ENCODE peak calls at places on chromosomes 3 and 15, in five cellular contexts. One of them, this sample, is unnamed.

GRCh38 chr3:123123716-123124616 is 57.1 kb downstream of the PDIA5 start:
- DNase-seq in Right ventricle myocardium inferior: no peak
- DNase-seq in activated T-cell treated with anti-CD3 and anti-CD28 coated beads for 48 hours: no peak
- DNase-seq in cardiac muscle cell: no peak
- DNase-seq in myocyte: peak
- DNase-seq in this sample: no peak

GRCh38 chr3:133574260-133574881 is 885 bp downstream of the CDV3 start:
- DNase-seq in Right ventricle myocardium inferior: peak
- DNase-seq in activated T-cell treated with anti-CD3 and anti-CD28 coated beads for 48 hours: peak
- DNase-seq in cardiac muscle cell: peak
- DNase-seq in myocyte: peak
- DNase-seq in this sample: no peak

GRCh38 chr3:29454326-29454725 is 173.5 kb downstream of the RBMS3 start:
- DNase-seq in Right ventricle myocardium inferior: no peak
- DNase-seq in activated T-cell treated with anti-CD3 and anti-CD28 coated beads for 48 hours: no peak
- DNase-seq in cardiac muscle cell: no peak
- DNase-seq in myocyte: no peak
- DNase-seq in this sample: no peak

GRCh38 chr3:139629033-139629432 is 48.7 kb downstream of the NMNAT3 start:
- DNase-seq in Right ventricle myocardium inferior: no peak
- DNase-seq in activated T-cell treated with anti-CD3 and anti-CD28 coated beads for 48 hours: peak
- DNase-seq in cardiac muscle cell: no peak
- DNase-seq in myocyte: no peak
- DNase-seq in this sample: no peak

GRCh38 chr3:149969110-149969944 is 1.4 kb downstream of the PFN2 start:
- DNase-seq in Right ventricle myocardium inferior: no peak
- DNase-seq in activated T-cell treated with anti-CD3 and anti-CD28 coated beads for 48 hours: no peak
- DNase-seq in cardiac muscle cell: peak
- DNase-seq in myocyte: peak
- DNase-seq in this sample: no peak

GRCh38 chr3:103134023-103134724 is 699.4 kb downstream of the ZPLD1 start:
- DNase-seq in Right ventricle myocardium inferior: no peak
- DNase-seq in activated T-cell treated with anti-CD3 and anti-CD28 coated beads for 48 hours: no peak
- DNase-seq in cardiac muscle cell: no peak
- DNase-seq in myocyte: no peak
- DNase-seq in this sample: no peak

GRCh38 chr3:186772886-186773417 is 10.4 kb upstream of the EIF4A2 start:
- DNase-seq in Right ventricle myocardium inferior: peak
- DNase-seq in activated T-cell treated with anti-CD3 and anti-CD28 coated beads for 48 hours: peak
- DNase-seq in cardiac muscle cell: no peak
- DNase-seq in myocyte: peak
- DNase-seq in this sample: no peak

GRCh38 chr3:23966308-23966707 is 21.2 kb downstream of the NR1D2 start:
- DNase-seq in Right ventricle myocardium inferior: no peak
- DNase-seq in activated T-cell treated with anti-CD3 and anti-CD28 coated beads for 48 hours: no peak
- DNase-seq in cardiac muscle cell: peak
- DNase-seq in myocyte: no peak
- DNase-seq in this sample: no peak

GRCh38 chr15:101613130-101614000 is 38.8 kb downstream of the TM2D3 start:
- DNase-seq in Right ventricle myocardium inferior: peak
- DNase-seq in activated T-cell treated with anti-CD3 and anti-CD28 coated beads for 48 hours: no peak
- DNase-seq in cardiac muscle cell: peak
- DNase-seq in myocyte: peak
- DNase-seq in this sample: no peak

GRCh38 chr3:63613561-63613960 is 38.9 kb upstream of the SNTN start:
- DNase-seq in Right ventricle myocardium inferior: no peak
- DNase-seq in activated T-cell treated with anti-CD3 and anti-CD28 coated beads for 48 hours: no peak
- DNase-seq in cardiac muscle cell: no peak
- DNase-seq in myocyte: no peak
- DNase-seq in this sample: no peak

GRCh38 chr3:60609446-60609845 is 641.8 kb downstream of the FHIT start:
- DNase-seq in Right ventricle myocardium inferior: no peak
- DNase-seq in activated T-cell treated with anti-CD3 and anti-CD28 coated beads for 48 hours: no peak
- DNase-seq in cardiac muscle cell: no peak
- DNase-seq in myocyte: no peak
- DNase-seq in this sample: no peak

GRCh38 chr3:16427309-16427965 is 86.1 kb downstream of the RFTN1 start:
- DNase-seq in Right ventricle myocardium inferior: no peak
- DNase-seq in activated T-cell treated with anti-CD3 and anti-CD28 coated beads for 48 hours: no peak
- DNase-seq in cardiac muscle cell: peak
- DNase-seq in myocyte: peak
- DNase-seq in this sample: peak

GRCh38 chr15:96421211-96421610 is 90.7 kb downstream of the NR2F2 start:
- DNase-seq in Right ventricle myocardium inferior: no peak
- DNase-seq in activated T-cell treated with anti-CD3 and anti-CD28 coated beads for 48 hours: no peak
- DNase-seq in cardiac muscle cell: no peak
- DNase-seq in myocyte: no peak
- DNase-seq in this sample: no peak

GRCh38 chr15:98999233-98999632 is 8.4 kb downstream of the PGPEP1L start:
- DNase-seq in Right ventricle myocardium inferior: no peak
- DNase-seq in activated T-cell treated with anti-CD3 and anti-CD28 coated beads for 48 hours: no peak
- DNase-seq in cardiac muscle cell: no peak
- DNase-seq in myocyte: no peak
- DNase-seq in this sample: no peak

GRCh38 chr3:79497447-79498111 is 270.2 kb downstream of the ROBO1 start:
- DNase-seq in Right ventricle myocardium inferior: no peak
- DNase-seq in activated T-cell treated with anti-CD3 and anti-CD28 coated beads for 48 hours: no peak
- DNase-seq in cardiac muscle cell: peak
- DNase-seq in myocyte: peak
- DNase-seq in this sample: no peak

GRCh38 chr3:14505001-14505802 is 34.9 kb downstream of the GRIP2 start:
- DNase-seq in Right ventricle myocardium inferior: no peak
- DNase-seq in activated T-cell treated with anti-CD3 and anti-CD28 coated beads for 48 hours: no peak
- DNase-seq in cardiac muscle cell: no peak
- DNase-seq in myocyte: no peak
- DNase-seq in this sample: no peak

GRCh38 chr15:71538181-71538580 is 272.2 kb upstream of the NR2E3 start:
- DNase-seq in Right ventricle myocardium inferior: no peak
- DNase-seq in activated T-cell treated with anti-CD3 and anti-CD28 coated beads for 48 hours: no peak
- DNase-seq in cardiac muscle cell: no peak
- DNase-seq in myocyte: no peak
- DNase-seq in this sample: no peak

GRCh38 chr3:59660376-59660775 is 610.6 kb upstream of the CFAP20DC start:
- DNase-seq in Right ventricle myocardium inferior: no peak
- DNase-seq in activated T-cell treated with anti-CD3 and anti-CD28 coated beads for 48 hours: no peak
- DNase-seq in cardiac muscle cell: no peak
- DNase-seq in myocyte: no peak
- DNase-seq in this sample: no peak

GRCh38 chr3:118262800-118263402 is 771.7 kb downstream of the IGSF11 start:
- DNase-seq in Right ventricle myocardium inferior: no peak
- DNase-seq in activated T-cell treated with anti-CD3 and anti-CD28 coated beads for 48 hours: no peak
- DNase-seq in cardiac muscle cell: no peak
- DNase-seq in myocyte: no peak
- DNase-seq in this sample: no peak

GRCh38 chr3:8001307-8001706 is 500.3 kb upstream of the LMCD1 start:
- DNase-seq in Right ventricle myocardium inferior: no peak
- DNase-seq in activated T-cell treated with anti-CD3 and anti-CD28 coated beads for 48 hours: no peak
- DNase-seq in cardiac muscle cell: no peak
- DNase-seq in myocyte: no peak
- DNase-seq in this sample: no peak

GRCh38 chr3:14869877-14870563 is 51.3 kb downstream of the FGD5 start:
- DNase-seq in Right ventricle myocardium inferior: no peak
- DNase-seq in activated T-cell treated with anti-CD3 and anti-CD28 coated beads for 48 hours: no peak
- DNase-seq in cardiac muscle cell: no peak
- DNase-seq in myocyte: no peak
- DNase-seq in this sample: no peak

GRCh38 chr3:78025916-78026315 is 986.0 kb downstream of the ROBO2 start:
- DNase-seq in Right ventricle myocardium inferior: no peak
- DNase-seq in activated T-cell treated with anti-CD3 and anti-CD28 coated beads for 48 hours: no peak
- DNase-seq in cardiac muscle cell: no peak
- DNase-seq in myocyte: no peak
- DNase-seq in this sample: no peak

GRCh38 chr15:41966414-41966812 is 5.9 kb downstream of the EHD4 start:
- DNase-seq in Right ventricle myocardium inferior: no peak
- DNase-seq in activated T-cell treated with anti-CD3 and anti-CD28 coated beads for 48 hours: no peak
- DNase-seq in cardiac muscle cell: no peak
- DNase-seq in myocyte: no peak
- DNase-seq in this sample: no peak